ENCODE peak calls at places on chromosome 11, in six cellular contexts. K is A549, I is GM12878, U is IMR-90, M is HepG2, S is K562. O is an unnamed sample.
A peak's percentile ranks its signal among the peaks of the same experiment; 100 is the strongest.

GRCh38 chr11:116482716-116483115 is 290.1 kb downstream of the BUD13 start:
- DNase-seq in K (no peak), I (no peak), U (no peak), M (no peak), S (no peak), O (no peak)

GRCh38 chr11:75625970-75626691 is 42.7 kb downstream of the MAP6 start:
- DNase-seq in K (peak; percentile 17), I (no peak), U (peak; percentile 95), M (no peak), S (no peak), O (peak; percentile 32)

GRCh38 chr11:1218788-1219445 is 3.9 kb upstream of the MUC5B start:
- DNase-seq in K (no peak), I (no peak), U (no peak), M (no peak), S (no peak), O (no peak)

GRCh38 chr11:118889796-118890195 is 6.1 kb downstream of the CXCR5 start:
- DNase-seq in K (no peak), I (no peak), U (no peak), M (no peak), S (no peak), O (no peak)

GRCh38 chr11:102458531-102458930 is 6.0 kb upstream of the TMEM123 start:
- DNase-seq in K (peak; percentile 25), I (no peak), U (no peak), M (peak; percentile 44), S (no peak), O (no peak)

GRCh38 chr11:45253640-45254039 is 32.5 kb downstream of the SYT13 start:
- DNase-seq in K (no peak), I (no peak), U (no peak), M (no peak), S (peak; percentile 25), O (no peak)

GRCh38 chr11:76603202-76603601 is 67.3 kb downstream of the LRRC32 start:
- DNase-seq in K (no peak), I (no peak), U (no peak), M (no peak), S (no peak), O (no peak)

GRCh38 chr11:102840018-102840417 is 3.4 kb downstream of the MMP3 start:
- DNase-seq in K (no peak), I (no peak), U (no peak), M (no peak), S (no peak), O (no peak)

GRCh38 chr11:129894281-129895125 is 875 bp downstream of the NFRKB start:
- DNase-seq in K (no peak), I (no peak), U (peak; percentile 3), M (no peak), S (no peak), O (no peak)

GRCh38 chr11:45031912-45032519 is 81.3 kb upstream of the TP53I11 start:
- DNase-seq in K (no peak), I (peak; percentile 53), U (no peak), M (no peak), S (no peak), O (no peak)

GRCh38 chr11:128548655-128549255 is 38.6 kb downstream of the ETS1 start:
- DNase-seq in K (no peak), I (no peak), U (peak; percentile 32), M (no peak), S (no peak), O (no peak)
- TF ChIP-seq BHLHE40 in K (no peak), I (no peak), U (no peak), M (no peak), S (no peak), O (no peak)

DNA sequence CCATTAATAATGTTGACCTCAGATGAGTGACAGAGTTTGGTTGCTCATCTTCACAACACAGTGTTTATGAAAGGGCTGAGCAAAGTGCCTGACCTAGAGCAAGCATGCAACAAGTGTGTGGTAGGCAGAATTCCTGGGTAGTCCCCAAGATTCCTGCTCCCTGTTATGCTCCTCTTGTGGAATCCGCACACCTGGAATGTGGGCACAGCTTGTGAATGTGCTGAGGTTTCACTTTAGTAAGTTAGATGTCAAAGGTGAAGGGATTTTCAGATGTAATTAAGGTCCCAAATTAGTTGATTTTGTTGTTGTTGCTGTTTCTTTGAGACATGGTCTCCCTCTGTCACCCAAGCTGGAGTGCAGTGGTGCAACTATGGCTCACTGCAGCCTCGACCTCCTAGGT is 20.7 kb upstream of the SPON1 start:
- DNase-seq in K (no peak), I (no peak), U (no peak), M (no peak), S (no peak), O (no peak)
- TF ChIP-seq BHLHE40 in K (no peak), I (no peak), U (no peak), M (no peak), S (no peak), O (no peak)

DNA sequence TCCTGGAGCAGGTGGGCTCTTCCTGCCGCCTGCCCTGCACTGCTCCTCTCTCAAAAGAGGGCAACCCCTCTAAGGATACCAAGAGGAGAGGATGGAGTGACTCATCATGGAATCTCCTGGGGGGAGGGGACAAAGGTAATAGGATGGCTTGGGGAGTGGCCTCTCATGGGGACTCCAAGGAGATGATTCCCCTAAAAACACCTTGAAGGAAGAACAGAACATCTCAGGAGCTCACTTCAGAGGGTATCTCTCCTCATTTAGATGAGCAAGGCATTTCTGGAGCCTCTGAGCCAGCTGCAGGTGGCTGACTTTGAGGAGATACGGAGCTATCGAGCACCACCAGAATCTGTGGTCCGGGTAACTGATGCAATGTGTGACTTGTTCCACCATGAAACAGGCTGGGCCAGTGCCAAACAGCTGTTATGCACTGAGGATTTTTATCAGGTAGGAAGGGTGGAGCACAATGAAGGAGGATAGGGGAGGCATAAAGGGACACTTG is 40.2 kb downstream of the RRP8 start:
- DNase-seq in K (no peak), I (no peak), U (no peak), M (no peak), S (peak; percentile 83), O (no peak)
- TF ChIP-seq BHLHE40 in K (no peak), I (no peak), U (no peak), M (no peak), S (peak; percentile 55), O (no peak)

DNA sequence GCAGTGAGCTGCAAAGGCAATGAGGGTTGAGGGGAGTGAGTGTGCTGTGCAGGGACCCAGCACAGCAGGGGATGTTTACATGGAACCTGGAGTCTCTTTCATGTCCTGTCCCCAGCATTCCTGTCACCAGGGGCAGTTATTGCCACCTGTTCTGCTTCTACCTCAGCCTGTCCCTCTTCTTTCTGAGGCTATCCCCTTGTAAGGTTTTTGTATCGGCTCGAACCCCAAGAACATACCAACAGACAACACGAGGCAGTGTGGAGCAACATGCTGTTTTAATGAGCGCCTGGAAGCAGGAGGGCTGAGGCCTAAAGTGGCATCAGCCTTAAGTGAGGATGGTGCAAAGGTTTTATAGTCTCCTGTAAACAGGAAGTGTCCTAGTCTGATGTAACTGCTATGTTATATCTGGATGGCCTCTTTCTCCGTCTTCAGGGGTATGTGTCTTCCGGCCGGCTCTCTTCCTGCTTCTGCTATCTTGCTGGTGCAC is 3.9 kb downstream of the SCGB2A2 start:
- DNase-seq in K (no peak), I (no peak), U (no peak), M (peak; percentile 60), S (no peak), O (no peak)
- TF ChIP-seq BHLHE40 in K (no peak), I (no peak), U (no peak), M (no peak), S (no peak), O (no peak)

GRCh38 chr11:47616726-47617416 is 22.7 kb upstream of the C1QTNF4 start:
- DNase-seq in K (peak; percentile 63), I (no peak), U (peak; percentile 85), M (peak; percentile 58), S (peak; percentile 55), O (peak; percentile 48)
- TF ChIP-seq BHLHE40 in K (no peak), I (no peak), U (no peak), M (no peak), S (no peak), O (no peak)

DNA sequence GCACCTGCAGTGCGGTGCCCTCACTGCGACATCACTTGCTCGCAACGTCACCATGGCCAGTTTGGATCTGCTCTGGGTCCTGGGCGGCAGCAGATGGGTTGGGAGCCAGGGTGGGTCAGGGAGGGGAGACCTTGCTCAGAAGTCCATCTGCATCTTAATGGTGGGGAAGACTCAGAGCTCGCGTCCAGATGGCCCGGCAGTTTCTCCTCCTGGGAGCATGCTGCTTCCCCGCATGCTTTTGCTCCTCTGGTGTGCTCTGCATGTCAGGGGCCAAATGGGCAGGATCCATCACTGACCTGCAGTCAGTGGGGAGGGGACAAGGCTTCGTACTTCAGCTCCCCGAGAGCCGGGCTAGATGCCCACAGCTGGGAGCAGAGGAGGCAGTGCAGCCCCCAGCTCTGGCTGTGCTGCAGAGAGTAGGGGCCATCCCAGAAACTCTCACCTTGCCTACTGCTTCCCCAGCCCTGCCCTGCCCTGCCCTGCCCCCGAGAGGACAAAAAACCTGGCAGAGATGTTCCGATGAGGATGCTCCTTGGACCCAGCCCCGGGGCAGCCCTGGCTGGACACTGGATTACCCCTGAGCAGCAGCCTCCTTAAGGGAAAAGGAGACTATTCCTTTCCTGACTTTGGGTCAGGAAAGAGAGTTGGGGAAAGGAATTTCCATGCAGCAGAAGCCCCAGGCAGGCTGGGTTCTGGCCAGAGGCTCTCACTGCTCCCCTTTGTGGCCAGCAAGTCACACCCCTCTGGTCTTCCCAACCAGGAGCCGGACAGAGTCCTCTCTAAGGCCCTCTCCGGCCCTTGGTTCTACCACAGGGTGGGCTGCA is 149.9 kb downstream of the PKNOX2 start:
- DNase-seq in K (no peak), I (no peak), U (no peak), M (no peak), S (no peak), O (no peak)
- TF ChIP-seq BHLHE40 in K (no peak), I (no peak), U (no peak), M (no peak), S (no peak), O (no peak)

DNA sequence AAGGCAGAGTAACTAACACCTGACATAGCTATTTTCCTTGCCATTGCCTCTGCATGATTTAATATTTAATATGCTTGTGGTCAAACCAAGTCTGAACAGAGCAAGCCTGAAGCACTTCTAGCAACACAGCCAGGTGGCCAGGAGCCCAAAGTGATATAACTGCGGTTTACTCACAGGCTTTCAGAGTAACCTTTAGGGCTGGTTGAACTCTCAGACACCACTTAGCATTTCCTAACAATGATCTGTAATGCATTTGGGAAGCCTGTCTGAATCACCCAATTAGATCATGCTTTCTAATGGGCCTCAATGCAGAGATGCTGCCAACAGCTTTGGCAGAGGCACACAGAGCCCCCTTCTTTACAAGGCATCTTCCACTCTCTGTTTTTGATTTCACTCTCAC is 96.1 kb downstream of the FDX1 start:
- DNase-seq in K (no peak), I (peak; percentile 15), U (peak; percentile 92), M (no peak), S (no peak), O (no peak)
- TF ChIP-seq BHLHE40 in K (no peak), I (no peak), U (peak; percentile 38), M (no peak), S (no peak), O (no peak)

DNA sequence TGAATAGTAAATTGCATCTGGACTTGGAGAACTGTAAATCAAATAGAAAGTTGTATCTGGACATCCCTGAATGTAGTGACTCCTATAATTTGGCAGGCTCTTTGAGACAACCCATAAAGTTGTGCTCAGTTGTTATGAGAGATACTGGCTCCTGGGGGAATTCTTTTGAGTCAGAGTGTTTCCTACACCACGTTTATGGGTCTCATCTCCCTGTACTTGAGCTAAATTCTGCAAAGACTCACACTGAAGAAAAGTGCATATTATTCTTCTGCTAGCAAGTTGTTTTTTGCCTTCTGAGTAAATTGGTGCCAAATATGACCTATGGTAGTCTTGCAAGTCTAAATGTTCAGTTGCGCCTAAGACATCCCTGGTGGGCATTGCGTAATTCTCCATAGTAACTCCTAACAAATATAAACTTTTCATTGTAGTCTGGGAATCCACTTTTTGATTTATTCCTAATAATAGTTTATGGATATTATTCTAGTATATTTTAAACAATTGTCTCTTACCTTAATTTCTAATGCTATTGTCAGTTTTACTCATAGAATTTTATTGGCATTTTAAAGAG is 5.0 kb downstream of the ZNF215 start:
- DNase-seq in K (no peak), I (no peak), U (peak; percentile 2), M (no peak), S (no peak), O (no peak)
- TF ChIP-seq BHLHE40 in K (no peak), I (no peak), U (no peak), M (no peak), S (no peak), O (no peak)